ENCODE peak calls at places on chromosomes 7 and 10, in five cellular contexts. U is pulmonary artery endothelial cell; M is activated CD4-positive, CD25-positive, alpha-beta regulatory T cell treated with anti-CD3 and anti-CD28 coated beads, Interleukin-2, amount 50 U/mL, for 72 hours; N is stimulated activated CD8-positive, alpha-beta memory T cell treated with anti-CD3 and anti-CD28 coated beads, Interleukin-12 subunit alpha, Interleukin-12 subunit beta, amount 100 ng/mL, for 4 hours; S is kidney tubule cell. Y is an unnamed sample.

GRCh38 chr7:146683439-146683838 is 566.8 kb downstream of the CNTNAP2 start:
- DNase-seq in N (no peak), U (no peak), S (no peak), M (no peak), Y (peak)

GRCh38 chr7:150308575-150308974 is 14.6 kb upstream of the LRRC61 start:
- DNase-seq in U (no peak), M (no peak), S (no peak), N (no peak), Y (no peak)

GRCh38 chr10:28704771-28705170 is 27.4 kb downstream of the BAMBI start:
- DNase-seq in N (no peak), U (no peak), S (no peak), M (no peak), Y (no peak)

GRCh38 chr10:1175956-1176565 is 119.9 kb downstream of the WDR37 start:
- DNase-seq in M (no peak), U (no peak), S (no peak), N (no peak), Y (no peak)

GRCh38 chr10:43267811-43268210 is 946 bp upstream of the RASGEF1A start:
- DNase-seq in U (no peak), M (no peak), S (no peak), N (no peak), Y (no peak)

GRCh38 chr7:155893664-155894063 is 81.4 kb upstream of the SHH start:
- DNase-seq in S (no peak), M (no peak), N (no peak), U (no peak), Y (no peak)

GRCh38 chr10:25113231-25114035 is 61.4 kb upstream of the GPR158 start:
- DNase-seq in U (peak), N (no peak), S (peak), M (no peak), Y (peak)

GRCh38 chr7:143411976-143412708 is 3.5 kb upstream of the EPHA1 start:
- DNase-seq in S (no peak), N (no peak), U (no peak), M (no peak), Y (no peak)

GRCh38 chr7:22630069-22630468 is 96.9 kb upstream of the IL6 start:
- DNase-seq in M (no peak), N (no peak), S (no peak), U (no peak), Y (no peak)

GRCh38 chr10:32413513-32413912 is 32.4 kb upstream of the CCDC7 start:
- DNase-seq in N (peak), S (peak), U (peak), M (peak), Y (peak)

GRCh38 chr10:56551037-56551436 is 190.0 kb upstream of the ZWINT start:
- DNase-seq in M (no peak), U (no peak), S (no peak), N (no peak), Y (no peak)

GRCh38 chr10:132397036-132397541 is at the start of gene PWWP2B:
- DNase-seq in N (peak), M (peak), U (no peak), S (peak), Y (peak)

GRCh38 chr7:54060643-54061042 is 481.5 kb upstream of the VSTM2A start:
- DNase-seq in M (no peak), N (no peak), U (no peak), S (no peak), Y (no peak)

GRCh38 chr7:38283809-38284208 is 10.4 kb upstream of the TARP start:
- DNase-seq in S (no peak), M (no peak), N (no peak), U (no peak), Y (no peak)

GRCh38 chr7:151801782-151802468 is 75.0 kb downstream of the PRKAG2 start:
- DNase-seq in S (no peak), M (no peak), U (no peak), N (no peak), Y (no peak)

GRCh38 chr10:35372329-35372728 is 36.0 kb downstream of the CCNY start:
- DNase-seq in U (peak), M (no peak), S (peak), N (no peak), Y (peak)

GRCh38 chr10:124830445-124830844 is 28.8 kb downstream of the ABRAXAS2 start:
- DNase-seq in M (no peak), S (no peak), U (no peak), N (no peak), Y (no peak)